ENCODE peak calls at places on chromosomes 3 and 15, in four cellular contexts. Y, I, M and Q are unnamed samples.

GRCh38 chr3:138479355-138479964 is 45.0 kb downstream of the ESYT3 start:
- DNase-seq in Y (peak), I (no peak), M (no peak), Q (peak)

GRCh38 chr15:43086551-43086950 is 19.3 kb downstream of the UBR1 start:
- DNase-seq in Y (no peak), I (no peak), M (no peak), Q (no peak)

GRCh38 chr3:194779729-194780224 is 94.1 kb downstream of the FAM43A start:
- DNase-seq in Y (peak), I (no peak), M (no peak), Q (peak)

GRCh38 chr3:9690451-9691450 is 12.9 kb upstream of the CPNE9 start:
- DNase-seq in Y (peak), I (peak), M (no peak), Q (no peak)

GRCh38 chr3:104458657-104459056 is 908.1 kb upstream of the ALCAM start:
- DNase-seq in Y (no peak), I (no peak), M (no peak), Q (no peak)

GRCh38 chr3:157914882-157915281 is 191.3 kb downstream of the SHOX2 start:
- DNase-seq in Y (no peak), I (no peak), M (no peak), Q (no peak)

GRCh38 chr15:89685995-89686394 is 4.6 kb downstream of the PEX11A start:
- DNase-seq in Y (no peak), I (no peak), M (no peak), Q (no peak)

GRCh38 chr3:98784666-98785600 is 21.8 kb downstream of the ST3GAL6 start:
- DNase-seq in Y (peak), I (no peak), M (no peak), Q (peak)

GRCh38 chr3:127105587-127105986 is 87.3 kb upstream of the PRR23E start:
- DNase-seq in Y (no peak), I (no peak), M (no peak), Q (no peak)

GRCh38 chr3:72290859-72291641 is 506.1 kb upstream of the PROK2 start:
- DNase-seq in Y (no peak), I (no peak), M (no peak), Q (no peak)

GRCh38 chr15:51132384-51133139 is 37.9 kb upstream of the TNFAIP8L3 start:
- DNase-seq in Y (peak), I (no peak), M (peak), Q (peak)

GRCh38 chr3:9795212-9795611 is 2.3 kb downstream of the ARPC4 start:
- DNase-seq in Y (no peak), I (no peak), M (no peak), Q (no peak)